ENCODE peak calls at places on chromosomes 6 and 20, in nine cellular contexts. One of them, this sample, is unnamed.

GRCh38 chr6:64817525-64817924 is 889.5 kb downstream of the EYS start:
- DNase-seq in fibroblast of mammary gland: no peak
- DNase-seq in brain microvascular endothelial cell: no peak
- DNase-seq in hepatocyte: no peak
- DNase-seq in spleen: no peak
- DNase-seq in keratinocyte: no peak
- DNase-seq in neural progenitor cell: no peak
- DNase-seq in coronary artery: no peak
- DNase-seq in GM12878: no peak
- DNase-seq in this sample: no peak

GRCh38 chr6:143200035-143200770 is 139.5 kb downstream of the AIG1 start:
- DNase-seq in fibroblast of mammary gland: peak
- DNase-seq in brain microvascular endothelial cell: no peak
- DNase-seq in hepatocyte: no peak
- DNase-seq in spleen: no peak
- DNase-seq in keratinocyte: no peak
- DNase-seq in neural progenitor cell: no peak
- DNase-seq in coronary artery: no peak
- DNase-seq in GM12878: no peak
- DNase-seq in this sample: no peak

GRCh38 chr20:51183443-51183842 is 160.5 kb upstream of the KCNG1 start:
- DNase-seq in fibroblast of mammary gland: no peak
- DNase-seq in brain microvascular endothelial cell: no peak
- DNase-seq in hepatocyte: no peak
- DNase-seq in spleen: no peak
- DNase-seq in keratinocyte: no peak
- DNase-seq in neural progenitor cell: no peak
- DNase-seq in coronary artery: no peak
- DNase-seq in GM12878: no peak
- DNase-seq in this sample: no peak

GRCh38 chr6:105326838-105327745 is 75.8 kb downstream of the PREP start:
- DNase-seq in fibroblast of mammary gland: peak
- DNase-seq in brain microvascular endothelial cell: peak
- DNase-seq in hepatocyte: no peak
- DNase-seq in spleen: no peak
- DNase-seq in keratinocyte: no peak
- DNase-seq in neural progenitor cell: no peak
- DNase-seq in coronary artery: no peak
- DNase-seq in GM12878: no peak
- DNase-seq in this sample: no peak

GRCh38 chr6:169959129-169960002 is 207.9 kb downstream of the ERMARD start:
- DNase-seq in fibroblast of mammary gland: no peak
- DNase-seq in brain microvascular endothelial cell: no peak
- DNase-seq in hepatocyte: no peak
- DNase-seq in spleen: peak
- DNase-seq in keratinocyte: peak
- DNase-seq in neural progenitor cell: no peak
- DNase-seq in coronary artery: peak
- DNase-seq in GM12878: no peak
- DNase-seq in this sample: peak

GRCh38 chr20:768426-768978 is at the start of gene SLC52A3:
- DNase-seq in fibroblast of mammary gland: no peak
- DNase-seq in brain microvascular endothelial cell: no peak
- DNase-seq in hepatocyte: peak
- DNase-seq in spleen: no peak
- DNase-seq in keratinocyte: no peak
- DNase-seq in neural progenitor cell: peak
- DNase-seq in coronary artery: no peak
- DNase-seq in GM12878: no peak
- DNase-seq in this sample: peak

GRCh38 chr6:145372671-145373123 is 362.6 kb downstream of the EPM2A start:
- DNase-seq in fibroblast of mammary gland: peak
- DNase-seq in brain microvascular endothelial cell: peak
- DNase-seq in hepatocyte: no peak
- DNase-seq in spleen: no peak
- DNase-seq in keratinocyte: no peak
- DNase-seq in neural progenitor cell: no peak
- DNase-seq in coronary artery: no peak
- DNase-seq in GM12878: peak
- DNase-seq in this sample: no peak

GRCh38 chr6:146135167-146135566 is 106.3 kb downstream of the GRM1 start:
- DNase-seq in fibroblast of mammary gland: no peak
- DNase-seq in brain microvascular endothelial cell: no peak
- DNase-seq in hepatocyte: no peak
- DNase-seq in spleen: no peak
- DNase-seq in keratinocyte: no peak
- DNase-seq in neural progenitor cell: no peak
- DNase-seq in coronary artery: no peak
- DNase-seq in GM12878: no peak
- DNase-seq in this sample: peak

GRCh38 chr6:4553387-4553786 is 222.8 kb upstream of the CDYL start:
- DNase-seq in fibroblast of mammary gland: no peak
- DNase-seq in brain microvascular endothelial cell: no peak
- DNase-seq in hepatocyte: no peak
- DNase-seq in spleen: no peak
- DNase-seq in keratinocyte: no peak
- DNase-seq in neural progenitor cell: no peak
- DNase-seq in coronary artery: no peak
- DNase-seq in GM12878: no peak
- DNase-seq in this sample: no peak

GRCh38 chr20:21767739-21768223 is 62.3 kb downstream of the PAX1 start:
- DNase-seq in fibroblast of mammary gland: no peak
- DNase-seq in brain microvascular endothelial cell: no peak
- DNase-seq in hepatocyte: peak
- DNase-seq in spleen: no peak
- DNase-seq in keratinocyte: no peak
- DNase-seq in neural progenitor cell: peak
- DNase-seq in coronary artery: no peak
- DNase-seq in GM12878: no peak
- DNase-seq in this sample: peak

GRCh38 chr20:21767200-21767738 is 61.8 kb downstream of the PAX1 start:
- DNase-seq in fibroblast of mammary gland: no peak
- DNase-seq in brain microvascular endothelial cell: no peak
- DNase-seq in hepatocyte: no peak
- DNase-seq in spleen: no peak
- DNase-seq in keratinocyte: no peak
- DNase-seq in neural progenitor cell: no peak
- DNase-seq in coronary artery: no peak
- DNase-seq in GM12878: no peak
- DNase-seq in this sample: no peak
- H3K4me3 ChIP-seq in fibroblast of mammary gland: no peak
- H3K4me3 ChIP-seq in brain microvascular endothelial cell: no peak
- H3K4me3 ChIP-seq in hepatocyte: no peak
- H3K4me3 ChIP-seq in spleen: no peak
- H3K4me3 ChIP-seq in keratinocyte: no peak
- H3K4me3 ChIP-seq in neural progenitor cell: peak
- H3K4me3 ChIP-seq in coronary artery: no peak
- H3K4me3 ChIP-seq in GM12878: no peak
- H3K4me3 ChIP-seq in this sample: no peak

GRCh38 chr6:37025621-37026466 is 20.4 kb downstream of the FGD2 start:
- DNase-seq in fibroblast of mammary gland: no peak
- DNase-seq in brain microvascular endothelial cell: no peak
- DNase-seq in hepatocyte: no peak
- DNase-seq in spleen: peak
- DNase-seq in keratinocyte: no peak
- DNase-seq in neural progenitor cell: no peak
- DNase-seq in coronary artery: no peak
- DNase-seq in GM12878: no peak
- DNase-seq in this sample: peak
- H3K4me3 ChIP-seq in fibroblast of mammary gland: no peak
- H3K4me3 ChIP-seq in brain microvascular endothelial cell: no peak
- H3K4me3 ChIP-seq in hepatocyte: no peak
- H3K4me3 ChIP-seq in spleen: no peak
- H3K4me3 ChIP-seq in keratinocyte: no peak
- H3K4me3 ChIP-seq in neural progenitor cell: no peak
- H3K4me3 ChIP-seq in coronary artery: no peak
- H3K4me3 ChIP-seq in GM12878: no peak
- H3K4me3 ChIP-seq in this sample: no peak

GRCh38 chr6:28226460-28226859 is 1.4 kb downstream of the ZSCAN9 start:
- DNase-seq in fibroblast of mammary gland: no peak
- DNase-seq in brain microvascular endothelial cell: no peak
- DNase-seq in hepatocyte: no peak
- DNase-seq in spleen: no peak
- DNase-seq in keratinocyte: no peak
- DNase-seq in neural progenitor cell: no peak
- DNase-seq in coronary artery: no peak
- DNase-seq in GM12878: no peak
- DNase-seq in this sample: no peak
- H3K4me3 ChIP-seq in fibroblast of mammary gland: no peak
- H3K4me3 ChIP-seq in brain microvascular endothelial cell: no peak
- H3K4me3 ChIP-seq in hepatocyte: no peak
- H3K4me3 ChIP-seq in spleen: no peak
- H3K4me3 ChIP-seq in keratinocyte: no peak
- H3K4me3 ChIP-seq in neural progenitor cell: peak
- H3K4me3 ChIP-seq in coronary artery: no peak
- H3K4me3 ChIP-seq in GM12878: no peak
- H3K4me3 ChIP-seq in this sample: no peak

GRCh38 chr20:38216736-38217595 is 43.6 kb downstream of the KIAA1755 start:
- DNase-seq in fibroblast of mammary gland: no peak
- DNase-seq in brain microvascular endothelial cell: no peak
- DNase-seq in hepatocyte: no peak
- DNase-seq in spleen: peak
- DNase-seq in keratinocyte: no peak
- DNase-seq in neural progenitor cell: no peak
- DNase-seq in coronary artery: no peak
- DNase-seq in GM12878: no peak
- DNase-seq in this sample: no peak
- H3K4me3 ChIP-seq in fibroblast of mammary gland: no peak
- H3K4me3 ChIP-seq in brain microvascular endothelial cell: no peak
- H3K4me3 ChIP-seq in hepatocyte: no peak
- H3K4me3 ChIP-seq in spleen: no peak
- H3K4me3 ChIP-seq in keratinocyte: peak
- H3K4me3 ChIP-seq in neural progenitor cell: no peak
- H3K4me3 ChIP-seq in coronary artery: peak
- H3K4me3 ChIP-seq in GM12878: no peak
- H3K4me3 ChIP-seq in this sample: no peak

GRCh38 chr6:106528521-106528920 is 100.8 kb downstream of the RTN4IP1 start:
- DNase-seq in fibroblast of mammary gland: no peak
- DNase-seq in brain microvascular endothelial cell: no peak
- DNase-seq in hepatocyte: no peak
- DNase-seq in spleen: no peak
- DNase-seq in keratinocyte: no peak
- DNase-seq in neural progenitor cell: no peak
- DNase-seq in coronary artery: no peak
- DNase-seq in GM12878: no peak
- DNase-seq in this sample: no peak
- H3K4me3 ChIP-seq in fibroblast of mammary gland: no peak
- H3K4me3 ChIP-seq in brain microvascular endothelial cell: no peak
- H3K4me3 ChIP-seq in hepatocyte: no peak
- H3K4me3 ChIP-seq in spleen: no peak
- H3K4me3 ChIP-seq in keratinocyte: peak
- H3K4me3 ChIP-seq in neural progenitor cell: no peak
- H3K4me3 ChIP-seq in coronary artery: no peak
- H3K4me3 ChIP-seq in GM12878: no peak
- H3K4me3 ChIP-seq in this sample: no peak

GRCh38 chr6:45075246-45075645 is 252.9 kb upstream of the RUNX2 start:
- DNase-seq in fibroblast of mammary gland: peak
- DNase-seq in brain microvascular endothelial cell: peak
- DNase-seq in hepatocyte: no peak
- DNase-seq in spleen: no peak
- DNase-seq in keratinocyte: peak
- DNase-seq in neural progenitor cell: no peak
- DNase-seq in coronary artery: no peak
- DNase-seq in GM12878: no peak
- DNase-seq in this sample: peak
- H3K4me3 ChIP-seq in fibroblast of mammary gland: no peak
- H3K4me3 ChIP-seq in brain microvascular endothelial cell: no peak
- H3K4me3 ChIP-seq in hepatocyte: no peak
- H3K4me3 ChIP-seq in spleen: no peak
- H3K4me3 ChIP-seq in keratinocyte: no peak
- H3K4me3 ChIP-seq in neural progenitor cell: no peak
- H3K4me3 ChIP-seq in coronary artery: no peak
- H3K4me3 ChIP-seq in GM12878: no peak
- H3K4me3 ChIP-seq in this sample: no peak

DNA sequence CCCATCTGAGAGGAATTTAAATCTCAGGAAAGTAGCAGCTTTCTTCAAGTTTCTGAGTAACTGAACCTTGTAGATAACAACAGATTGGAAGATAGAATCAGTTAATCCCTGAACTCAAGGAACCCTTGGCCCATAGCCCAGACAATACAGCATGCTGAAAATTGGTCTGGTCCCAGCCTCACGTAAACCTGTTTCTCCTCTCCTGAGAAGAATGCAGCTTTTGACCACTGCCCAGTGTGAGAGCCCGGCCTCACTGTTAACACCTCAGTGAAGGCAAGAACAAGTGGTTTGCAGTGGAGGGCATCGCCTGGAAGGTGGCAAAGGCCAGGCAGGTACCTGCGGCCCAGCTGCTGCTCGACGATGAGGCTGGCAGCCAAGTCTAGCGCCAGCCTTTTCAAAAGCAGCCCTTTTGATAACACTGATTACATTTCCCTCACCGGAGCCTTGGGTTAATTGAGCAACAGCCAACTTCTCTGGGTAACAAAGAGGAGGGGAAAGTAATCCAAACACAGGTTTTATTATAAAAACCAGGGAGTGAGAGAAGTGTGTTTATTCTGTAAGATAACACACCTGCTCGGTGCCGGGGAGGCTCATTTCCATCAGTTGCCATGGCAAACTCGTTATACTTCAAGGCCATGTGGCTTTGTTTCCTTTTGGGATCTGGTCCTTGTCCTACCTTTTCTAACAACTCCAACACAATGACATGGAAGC is 54.0 kb downstream of the TRAF3IP2 start:
- DNase-seq in fibroblast of mammary gland: no peak
- DNase-seq in brain microvascular endothelial cell: no peak
- DNase-seq in hepatocyte: peak
- DNase-seq in spleen: no peak
- DNase-seq in keratinocyte: no peak
- DNase-seq in neural progenitor cell: no peak
- DNase-seq in coronary artery: no peak
- DNase-seq in GM12878: no peak
- DNase-seq in this sample: peak
- H3K4me3 ChIP-seq in fibroblast of mammary gland: no peak
- H3K4me3 ChIP-seq in brain microvascular endothelial cell: no peak
- H3K4me3 ChIP-seq in hepatocyte: no peak
- H3K4me3 ChIP-seq in spleen: no peak
- H3K4me3 ChIP-seq in keratinocyte: no peak
- H3K4me3 ChIP-seq in neural progenitor cell: no peak
- H3K4me3 ChIP-seq in coronary artery: peak
- H3K4me3 ChIP-seq in GM12878: no peak
- H3K4me3 ChIP-seq in this sample: no peak

This sample was measured in trophoblast cell.